ENCODE peak calls at places on chromosomes 7 and 10, in nine cellular contexts. H, P, S, Q, M, K, Y, I and Z are unnamed samples.

GRCh38 chr10:57716884-57717283 is 550.8 kb downstream of the IPMK start:
- DNase-seq in Q (peak), Y (no peak), P (no peak), H (peak), S (peak), I (no peak), M (peak), K (no peak), Z (no peak)

GRCh38 chr7:25851332-25852248 is 300.4 kb upstream of the NFE2L3 start:
- DNase-seq in M (peak), Q (peak), Y (peak), H (no peak), S (peak), K (peak), I (peak), P (peak), Z (peak)

GRCh38 chr10:131938681-131939080 is 37.9 kb downstream of the PPP2R2D start:
- DNase-seq in P (no peak), I (no peak), S (no peak), H (no peak), Q (no peak), Y (no peak), K (no peak), M (no peak), Z (no peak)

GRCh38 chr10:80504158-80504811 is 33.4 kb upstream of the SH2D4B start:
- DNase-seq in Q (peak), K (no peak), H (no peak), M (no peak), S (no peak), P (no peak), I (no peak), Y (no peak), Z (peak)

GRCh38 chr7:50869108-50869716 is 86.5 kb upstream of the GRB10 start:
- DNase-seq in H (peak), Y (no peak), P (peak), S (peak), Q (no peak), M (no peak), K (no peak), I (peak), Z (no peak)

GRCh38 chr10:11505636-11506035 is 105.8 kb downstream of the USP6NL start:
- DNase-seq in S (peak), H (no peak), Q (no peak), Y (no peak), I (no peak), K (no peak), P (no peak), M (no peak), Z (no peak)

GRCh38 chr10:87764072-87764934 is 53.7 kb downstream of the ATAD1 start:
- DNase-seq in H (no peak), M (no peak), Y (no peak), S (no peak), K (no peak), Q (no peak), P (no peak), I (no peak), Z (no peak)

GRCh38 chr7:6530626-6531491 is 20.4 kb downstream of the GRID2IP start:
- DNase-seq in H (no peak), Y (peak), S (no peak), I (no peak), K (no peak), P (no peak), M (peak), Q (peak), Z (no peak)

GRCh38 chr10:80870282-80870681 is 332.6 kb downstream of the SH2D4B start:
- DNase-seq in H (no peak), K (no peak), Q (no peak), I (no peak), Y (no peak), P (no peak), M (no peak), S (no peak), Z (no peak)

GRCh38 chr7:73606801-73607691 is 17.3 kb downstream of the MLXIPL start:
- DNase-seq in Y (peak), K (no peak), H (no peak), I (peak), Q (peak), P (no peak), M (peak), S (no peak), Z (peak)

GRCh38 chr10:45373003-45373782 is 823 bp upstream of the ALOX5 start:
- DNase-seq in Q (peak), M (no peak), K (no peak), I (no peak), S (no peak), P (no peak), Y (peak), H (no peak), Z (no peak)

DNA sequence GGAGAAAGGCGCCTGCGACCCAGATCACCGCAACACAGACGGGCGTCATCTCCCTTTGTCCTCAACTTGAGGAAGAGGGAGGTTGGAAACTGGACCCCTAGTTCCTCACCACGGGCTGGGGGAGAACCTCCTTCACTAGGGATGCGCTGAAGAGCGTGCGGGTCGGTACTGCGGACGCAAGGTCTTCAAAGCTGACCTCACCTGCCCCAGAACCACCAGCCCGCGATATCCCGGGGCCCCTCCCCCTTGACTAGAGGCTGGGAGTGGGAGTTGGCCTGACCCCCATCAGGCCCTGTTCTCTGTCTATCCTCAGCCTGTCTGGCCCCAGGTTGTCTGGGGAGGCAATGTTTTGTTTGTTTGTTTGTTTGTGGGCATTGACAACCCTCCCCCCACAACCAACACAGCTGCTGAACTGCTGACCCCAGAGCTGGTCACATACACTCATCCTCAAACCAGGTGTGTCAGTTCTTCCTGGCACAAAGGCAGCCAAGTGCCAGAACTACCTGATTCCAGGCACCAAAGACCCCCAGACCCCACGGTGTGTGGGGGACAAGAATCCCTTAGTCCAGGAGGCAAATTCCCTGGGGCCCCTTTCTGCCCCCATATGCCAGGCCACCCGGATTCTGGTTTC is 2.9 kb downstream of the NPM3 start:
- DNase-seq in I (no peak), Y (no peak), M (no peak), K (no peak), S (no peak), Q (no peak), P (no peak), H (no peak), Z (peak)
- H3K4me3 ChIP-seq in I (peak), Y (peak), M (peak), K (no peak), S (peak), Q (no peak), P (no peak), H (no peak), Z (no peak)

GRCh38 chr7:123823898-123824753 is 20.8 kb upstream of the HYAL4 start:
- DNase-seq in P (no peak), M (no peak), S (no peak), Q (no peak), Y (no peak), K (no peak), I (no peak), H (no peak), Z (no peak)
- H3K4me3 ChIP-seq in P (no peak), M (no peak), S (no peak), Q (no peak), Y (no peak), K (no peak), I (no peak), H (no peak), Z (no peak)

DNA sequence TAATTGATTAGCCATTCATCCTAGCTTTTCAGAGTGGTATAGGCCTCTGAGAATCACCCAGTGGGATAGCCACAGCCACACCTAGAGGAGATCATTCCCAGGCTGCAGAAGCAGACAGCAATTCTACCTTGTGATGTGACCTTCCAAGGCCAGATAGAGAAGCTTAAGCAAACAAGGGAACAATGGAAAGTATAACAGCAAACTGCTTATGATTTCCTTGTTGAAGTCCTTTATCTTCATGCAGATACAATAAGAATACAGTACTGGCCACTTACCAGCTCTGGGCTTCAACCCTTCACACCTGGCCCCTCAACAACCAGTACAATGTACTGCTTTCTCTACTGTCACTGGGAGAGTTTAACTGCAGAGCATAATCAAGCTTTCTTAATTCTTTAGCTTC is 22.7 kb upstream of the DDX50 start:
- DNase-seq in K (no peak), S (no peak), Q (no peak), I (no peak), H (no peak), M (no peak), Y (no peak), P (no peak), Z (no peak)
- H3K4me3 ChIP-seq in K (no peak), S (no peak), Q (no peak), I (no peak), H (no peak), M (no peak), Y (no peak), P (no peak), Z (no peak)

GRCh38 chr7:55555160-55555559 is 17.1 kb downstream of the VOPP1 start:
- DNase-seq in Y (no peak), Q (no peak), M (no peak), H (no peak), K (no peak), I (no peak), P (no peak), S (no peak), Z (no peak)

GRCh38 chr7:55554055-55554454 is 18.2 kb downstream of the VOPP1 start:
- DNase-seq in P (no peak), K (no peak), H (no peak), M (no peak), Y (no peak), Q (no peak), I (no peak), S (no peak), Z (no peak)

GRCh38 chr7:55556492-55556891 is 15.8 kb downstream of the VOPP1 start:
- DNase-seq in H (no peak), S (no peak), I (no peak), Q (no peak), Y (no peak), K (no peak), M (no peak), P (no peak), Z (no peak)

GRCh38 chr7:55557666-55558188 is 14.6 kb downstream of the VOPP1 start:
- DNase-seq in K (no peak), M (no peak), I (no peak), P (no peak), S (peak), H (no peak), Y (no peak), Q (no peak), Z (no peak)

DNA sequence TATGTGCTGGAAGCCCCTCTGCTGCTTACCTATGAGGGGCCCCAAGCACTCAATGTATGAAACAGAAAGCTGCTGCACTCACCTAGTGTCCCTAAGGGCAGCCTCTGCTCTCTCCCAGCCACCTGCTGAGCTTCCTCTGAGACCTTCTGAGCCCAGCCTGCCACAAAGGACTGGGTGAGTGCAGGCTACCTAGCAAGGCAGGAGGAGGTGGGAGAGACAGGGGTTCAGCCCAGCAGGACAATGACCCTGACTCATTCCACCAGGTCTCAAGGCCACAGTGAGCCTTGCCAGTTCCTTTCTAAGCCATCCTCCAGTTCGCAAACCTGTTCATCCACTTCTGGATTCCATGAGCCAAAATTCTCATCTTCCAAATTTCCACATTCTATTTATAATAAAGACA is 16.3 kb downstream of the VOPP1 start:
- DNase-seq in M (no peak), K (no peak), H (no peak), P (no peak), S (no peak), Q (no peak), Y (no peak), I (no peak), Z (no peak)
- H3K4me3 ChIP-seq in M (no peak), K (no peak), H (no peak), P (no peak), S (no peak), Q (no peak), Y (no peak), I (no peak), Z (no peak)